ENCODE peak calls at places on chromosome 10, in five cellular contexts. K, M, D, P and J are unnamed samples.

GRCh38 chr10:17088118-17088806 is 41.3 kb downstream of the CUBN start:
- DNase-seq in K (no peak), M (no peak), D (no peak), P (peak), J (no peak)

GRCh38 chr10:37146443-37146842 is 21.0 kb downstream of the ANKRD30A start:
- DNase-seq in K (no peak), M (no peak), D (no peak), P (no peak), J (no peak)

GRCh38 chr10:74418285-74418872 is 267.4 kb downstream of the ADK start:
- DNase-seq in K (no peak), M (no peak), D (no peak), P (peak), J (no peak)

GRCh38 chr10:15122477-15123030 is 25.4 kb downstream of the RPP38 start:
- DNase-seq in K (peak), M (no peak), D (no peak), P (no peak), J (no peak)

GRCh38 chr10:30039988-30040387 is 19.4 kb downstream of the JCAD start:
- DNase-seq in K (no peak), M (no peak), D (no peak), P (no peak), J (no peak)

GRCh38 chr10:110363572-110364411 is 59.1 kb upstream of the SMNDC1 start:
- DNase-seq in K (no peak), M (no peak), D (peak), P (no peak), J (no peak)

GRCh38 chr10:57716884-57717283 is 550.8 kb downstream of the IPMK start:
- DNase-seq in K (no peak), M (no peak), D (no peak), P (peak), J (no peak)

GRCh38 chr10:126391162-126391880 is 3.0 kb upstream of the ADAM12 start:
- DNase-seq in K (no peak), M (no peak), D (no peak), P (no peak), J (no peak)

GRCh38 chr10:123229927-123230630 is 75.9 kb downstream of the BUB3 start:
- DNase-seq in K (no peak), M (no peak), D (no peak), P (no peak), J (no peak)

GRCh38 chr10:6491841-6492609 is 88.1 kb downstream of the PRKCQ start:
- DNase-seq in K (no peak), M (no peak), D (peak), P (no peak), J (no peak)

GRCh38 chr10:100184426-100185219 is 1.2 kb downstream of the ERLIN1 start:
- DNase-seq in K (peak), M (no peak), D (no peak), P (peak), J (no peak)

GRCh38 chr10:15558136-15558535 is 161.6 kb downstream of the ITGA8 start:
- DNase-seq in K (no peak), M (no peak), D (no peak), P (peak), J (no peak)

GRCh38 chr10:132301371-132302330 is 6.1 kb downstream of the STK32C start:
- DNase-seq in K (no peak), M (no peak), D (no peak), P (no peak), J (no peak)

GRCh38 chr10:43236176-43236850 is 30.6 kb downstream of the RASGEF1A start:
- DNase-seq in K (no peak), M (no peak), D (no peak), P (no peak), J (no peak)

GRCh38 chr10:49170632-49171325 is 17.4 kb downstream of the TMEM273 start:
- DNase-seq in K (no peak), M (no peak), D (no peak), P (no peak), J (no peak)

GRCh38 chr10:60444494-60445064 is 54.9 kb upstream of the ANK3 start:
- DNase-seq in K (no peak), M (no peak), D (no peak), P (peak), J (no peak)

GRCh38 chr10:124568858-124569622 is 107.4 kb downstream of the LHPP start:
- DNase-seq in K (no peak), M (no peak), D (no peak), P (no peak), J (no peak)

GRCh38 chr10:14880201-14880600 is 1.5 kb downstream of the SUV39H2 start:
- DNase-seq in K (no peak), M (no peak), D (no peak), P (no peak), J (no peak)